ENCODE peak calls at places on chromosomes 4 and X, in four cellular contexts. One of them, this sample, is unnamed.

GRCh38 chr4:141686146-141686775 is 49.9 kb downstream of the IL15 start:
- DNase-seq in IMR-90: peak; percentile 52
- DNase-seq in body of pancreas: no peak
- DNase-seq in thyroid gland: no peak
- DNase-seq in this sample: peak; percentile 19

GRCh38 chr4:23039813-23040212 is 347.1 kb downstream of the GBA3 start:
- DNase-seq in body of pancreas: no peak
- DNase-seq in thyroid gland: no peak
- DNase-seq in IMR-90: no peak
- DNase-seq in this sample: no peak

GRCh38 chr4:26766142-26766541 is 94.5 kb upstream of the STIM2 start:
- DNase-seq in thyroid gland: no peak
- DNase-seq in body of pancreas: peak; percentile 17
- DNase-seq in IMR-90: no peak
- DNase-seq in this sample: no peak

GRCh38 chrX:150357790-150358189 is 5.3 kb upstream of the MAMLD1 start:
- DNase-seq in IMR-90: no peak
- DNase-seq in body of pancreas: no peak
- DNase-seq in thyroid gland: no peak
- DNase-seq in this sample: no peak

GRCh38 chr4:3671571-3672464 is 94.4 kb upstream of the ADRA2C start:
- DNase-seq in thyroid gland: no peak
- DNase-seq in IMR-90: peak; percentile 41
- DNase-seq in body of pancreas: no peak
- DNase-seq in this sample: peak; percentile 11

GRCh38 chrX:141278306-141278705 is 36.0 kb upstream of the SPANXC start:
- DNase-seq in IMR-90: peak; percentile 6
- DNase-seq in body of pancreas: peak; percentile 1
- DNase-seq in thyroid gland: peak; percentile 7
- DNase-seq in this sample: no peak

GRCh38 chrX:150635952-150636351 is 57.2 kb upstream of the MTMR1 start:
- DNase-seq in IMR-90: peak; percentile 84
- DNase-seq in thyroid gland: no peak
- DNase-seq in body of pancreas: no peak
- DNase-seq in this sample: no peak

GRCh38 chr4:53671757-53672156 is 80.5 kb upstream of the LNX1 start:
- DNase-seq in body of pancreas: peak; percentile 80
- DNase-seq in IMR-90: no peak
- DNase-seq in thyroid gland: no peak
- DNase-seq in this sample: no peak

GRCh38 chrX:94662665-94663064 is 988.7 kb downstream of the FAM133A start:
- DNase-seq in thyroid gland: no peak
- DNase-seq in body of pancreas: peak; percentile 4
- DNase-seq in IMR-90: no peak
- DNase-seq in this sample: no peak

GRCh38 chrX:44474410-44474809 is 68.2 kb downstream of the FUNDC1 start:
- DNase-seq in thyroid gland: no peak
- DNase-seq in IMR-90: no peak
- DNase-seq in body of pancreas: no peak
- DNase-seq in this sample: no peak

GRCh38 chrX:42602566-42602965 is 175.4 kb downstream of the PPP1R2C start:
- DNase-seq in thyroid gland: no peak
- DNase-seq in IMR-90: no peak
- DNase-seq in body of pancreas: peak; percentile 1
- DNase-seq in this sample: no peak

GRCh38 chr4:109266891-109267290 is 35.6 kb downstream of the COL25A1 start:
- DNase-seq in thyroid gland: no peak
- DNase-seq in IMR-90: no peak
- DNase-seq in body of pancreas: no peak
- DNase-seq in this sample: no peak

GRCh38 chr4:23946307-23946706 is 56.5 kb upstream of the PPARGC1A start:
- DNase-seq in body of pancreas: no peak
- DNase-seq in thyroid gland: no peak
- DNase-seq in IMR-90: no peak
- DNase-seq in this sample: no peak

GRCh38 chrX:129755779-129756650 is 17.2 kb downstream of the XPNPEP2 start:
- DNase-seq in body of pancreas: no peak
- DNase-seq in IMR-90: no peak
- DNase-seq in thyroid gland: no peak
- DNase-seq in this sample: no peak

GRCh38 chr4:119744580-119744979 is 116.0 kb upstream of the PDE5A start:
- DNase-seq in IMR-90: no peak
- DNase-seq in body of pancreas: no peak
- DNase-seq in thyroid gland: no peak
- DNase-seq in this sample: no peak

GRCh38 chr4:687048-687974 is 1.6 kb downstream of the SLC49A3 start:
- DNase-seq in body of pancreas: peak; percentile 90
- DNase-seq in IMR-90: peak; percentile 77
- DNase-seq in thyroid gland: peak; percentile 56
- DNase-seq in this sample: peak; percentile 84
- TF ChIP-seq POLR2A in body of pancreas: peak; percentile 41
- TF ChIP-seq POLR2A in IMR-90: no peak
- TF ChIP-seq POLR2A in thyroid gland: no peak
- TF ChIP-seq POLR2A in this sample: peak; percentile 48

GRCh38 chr4:139082750-139083532 is 67.4 kb downstream of the NOCT start:
- DNase-seq in thyroid gland: peak; percentile 97
- DNase-seq in IMR-90: peak; percentile 97
- DNase-seq in body of pancreas: peak; percentile 98
- DNase-seq in this sample: peak; percentile 95
- H3K4me1 ChIP-seq in thyroid gland: peaks cover 11% of the 10 kb centered on the region
- H3K4me1 ChIP-seq in IMR-90: no peaks in the 10 kb centered on the region
- H3K4me1 ChIP-seq in body of pancreas: peaks cover 38% of the 10 kb centered on the region
- H3K4me1 ChIP-seq in this sample: peaks cover 5% of the 10 kb centered on the region

DNA sequence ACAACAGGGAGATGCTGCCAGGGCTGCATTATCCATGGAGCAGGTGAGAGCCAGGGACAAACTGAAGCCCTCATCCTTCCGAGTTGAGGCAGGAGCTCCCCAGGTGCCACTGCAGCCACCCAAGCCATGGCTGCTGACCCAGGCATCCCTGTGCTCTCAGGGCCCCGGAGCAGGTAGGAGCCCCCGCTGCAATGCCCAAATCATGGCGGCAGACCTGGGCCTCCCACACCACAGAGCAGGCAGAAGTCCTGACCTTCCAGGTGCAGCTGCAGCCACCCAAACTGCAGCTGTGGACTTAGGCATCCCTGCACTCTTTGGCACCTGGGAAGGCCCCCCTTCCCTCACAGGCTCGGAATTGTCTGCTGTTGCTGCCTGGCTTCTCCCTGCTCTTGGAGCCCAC is 443.6 kb downstream of the ARAP2 start:
- DNase-seq in IMR-90: no peak
- DNase-seq in body of pancreas: no peak
- DNase-seq in thyroid gland: no peak
- DNase-seq in this sample: no peak
- TF ChIP-seq POLR2A in IMR-90: no peak
- TF ChIP-seq POLR2A in body of pancreas: no peak
- TF ChIP-seq POLR2A in thyroid gland: no peak
- TF ChIP-seq POLR2A in this sample: no peak

DNA sequence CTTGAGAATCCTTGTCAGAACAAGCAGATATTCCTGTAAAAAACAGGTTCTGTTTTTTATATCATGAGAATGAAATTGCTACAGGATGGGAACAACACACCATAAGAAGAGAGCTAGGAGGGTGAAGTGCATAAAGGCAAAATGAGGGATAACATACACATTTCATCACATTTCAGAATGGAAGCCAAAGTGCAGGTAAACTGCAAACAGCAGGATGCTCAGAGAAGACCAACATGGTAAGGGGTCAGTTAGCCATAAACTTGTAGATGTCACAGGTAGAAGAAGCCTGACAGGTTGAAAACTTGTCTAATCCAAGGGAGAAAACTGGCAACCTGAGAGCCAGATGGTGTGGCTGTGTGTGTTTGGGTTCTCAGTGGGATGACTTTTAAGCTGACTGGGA is 88.9 kb upstream of the FAT1 start:
- DNase-seq in thyroid gland: no peak
- DNase-seq in IMR-90: no peak
- DNase-seq in body of pancreas: no peak
- DNase-seq in this sample: no peak
- H3K4me1 ChIP-seq in thyroid gland: no peaks in the 10 kb centered on the region
- H3K4me1 ChIP-seq in IMR-90: peaks cover 6% of the 10 kb centered on the region
- H3K4me1 ChIP-seq in body of pancreas: no peaks in the 10 kb centered on the region
- H3K4me1 ChIP-seq in this sample: peaks cover 8% of the 10 kb centered on the region

GRCh38 chr4:174111350-174111888 is 172.0 kb downstream of the FBXO8 start:
- DNase-seq in thyroid gland: no peak
- DNase-seq in body of pancreas: no peak
- DNase-seq in IMR-90: no peak
- DNase-seq in this sample: no peak

GRCh38 chr4:174105202-174105601 is 178.3 kb downstream of the FBXO8 start:
- DNase-seq in IMR-90: no peak
- DNase-seq in thyroid gland: no peak
- DNase-seq in body of pancreas: no peak
- DNase-seq in this sample: no peak

GRCh38 chr4:174107749-174108354 is 175.6 kb downstream of the FBXO8 start:
- DNase-seq in thyroid gland: no peak
- DNase-seq in body of pancreas: no peak
- DNase-seq in IMR-90: no peak
- DNase-seq in this sample: no peak

GRCh38 chr4:174116021-174116420 is 167.4 kb downstream of the FBXO8 start:
- DNase-seq in body of pancreas: no peak
- DNase-seq in IMR-90: no peak
- DNase-seq in thyroid gland: no peak
- DNase-seq in this sample: no peak

DNA sequence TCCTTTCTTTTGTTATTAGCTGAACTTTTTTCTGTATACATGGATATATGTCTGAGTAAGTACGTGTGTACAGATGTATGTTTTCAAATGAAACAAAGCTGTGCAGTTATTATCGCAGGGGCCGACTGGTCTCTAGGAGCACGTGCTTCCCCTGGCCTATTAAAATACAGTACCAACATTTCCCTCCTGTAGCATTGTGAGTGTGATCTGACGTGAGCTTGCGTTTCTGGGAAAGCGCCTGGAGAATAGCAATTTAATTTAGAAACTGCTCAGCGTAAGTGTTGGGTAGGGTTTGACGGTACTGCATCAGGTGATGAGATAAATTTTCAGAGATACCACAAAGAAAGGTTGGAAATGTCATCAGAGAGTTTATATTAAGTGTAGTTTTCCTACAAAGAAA is 173.3 kb downstream of the FBXO8 start:
- DNase-seq in IMR-90: no peak
- DNase-seq in thyroid gland: no peak
- DNase-seq in body of pancreas: no peak
- DNase-seq in this sample: no peak
- TF ChIP-seq POLR2A in IMR-90: no peak
- TF ChIP-seq POLR2A in thyroid gland: no peak
- TF ChIP-seq POLR2A in body of pancreas: no peak
- TF ChIP-seq POLR2A in this sample: no peak

GRCh38 chr4:7051144-7051495 is 7.9 kb downstream of the TADA2B start:
- DNase-seq in IMR-90: no peak
- DNase-seq in thyroid gland: no peak
- DNase-seq in body of pancreas: no peak
- DNase-seq in this sample: no peak

GRCh38 chr4:7049739-7050138 is 6.6 kb downstream of the TADA2B start:
- DNase-seq in body of pancreas: no peak
- DNase-seq in IMR-90: no peak
- DNase-seq in thyroid gland: no peak
- DNase-seq in this sample: no peak

GRCh38 chr4:7051905-7052304 is 8.7 kb downstream of the TADA2B start:
- DNase-seq in thyroid gland: no peak
- DNase-seq in IMR-90: no peak
- DNase-seq in body of pancreas: no peak
- DNase-seq in this sample: no peak

GRCh38 chr4:7049295-7049694 is 6.1 kb downstream of the TADA2B start:
- DNase-seq in IMR-90: no peak
- DNase-seq in body of pancreas: no peak
- DNase-seq in thyroid gland: no peak
- DNase-seq in this sample: no peak

GRCh38 chr4:7050481-7051143 is 7.4 kb downstream of the TADA2B start:
- DNase-seq in body of pancreas: peak; percentile 53
- DNase-seq in thyroid gland: no peak
- DNase-seq in IMR-90: no peak
- DNase-seq in this sample: peak; percentile 49
- H3K4me1 ChIP-seq in body of pancreas: peaks cover 61% of the 10 kb centered on the region
- H3K4me1 ChIP-seq in thyroid gland: peaks cover 20% of the 10 kb centered on the region
- H3K4me1 ChIP-seq in IMR-90: peaks cover 3% of the 10 kb centered on the region
- H3K4me1 ChIP-seq in this sample: no peaks in the 10 kb centered on the region

GRCh38 chrX:47556045-47556623 is 4.9 kb upstream of the ARAF start:
- DNase-seq in thyroid gland: peak; percentile 92
- DNase-seq in IMR-90: peak; percentile 92
- DNase-seq in body of pancreas: peak; percentile 95
- DNase-seq in this sample: peak; percentile 94
- TF ChIP-seq POLR2A in thyroid gland: peak; percentile 23
- TF ChIP-seq POLR2A in IMR-90: no peak
- TF ChIP-seq POLR2A in body of pancreas: peak; percentile 83
- TF ChIP-seq POLR2A in this sample: peak; percentile 70

DNA sequence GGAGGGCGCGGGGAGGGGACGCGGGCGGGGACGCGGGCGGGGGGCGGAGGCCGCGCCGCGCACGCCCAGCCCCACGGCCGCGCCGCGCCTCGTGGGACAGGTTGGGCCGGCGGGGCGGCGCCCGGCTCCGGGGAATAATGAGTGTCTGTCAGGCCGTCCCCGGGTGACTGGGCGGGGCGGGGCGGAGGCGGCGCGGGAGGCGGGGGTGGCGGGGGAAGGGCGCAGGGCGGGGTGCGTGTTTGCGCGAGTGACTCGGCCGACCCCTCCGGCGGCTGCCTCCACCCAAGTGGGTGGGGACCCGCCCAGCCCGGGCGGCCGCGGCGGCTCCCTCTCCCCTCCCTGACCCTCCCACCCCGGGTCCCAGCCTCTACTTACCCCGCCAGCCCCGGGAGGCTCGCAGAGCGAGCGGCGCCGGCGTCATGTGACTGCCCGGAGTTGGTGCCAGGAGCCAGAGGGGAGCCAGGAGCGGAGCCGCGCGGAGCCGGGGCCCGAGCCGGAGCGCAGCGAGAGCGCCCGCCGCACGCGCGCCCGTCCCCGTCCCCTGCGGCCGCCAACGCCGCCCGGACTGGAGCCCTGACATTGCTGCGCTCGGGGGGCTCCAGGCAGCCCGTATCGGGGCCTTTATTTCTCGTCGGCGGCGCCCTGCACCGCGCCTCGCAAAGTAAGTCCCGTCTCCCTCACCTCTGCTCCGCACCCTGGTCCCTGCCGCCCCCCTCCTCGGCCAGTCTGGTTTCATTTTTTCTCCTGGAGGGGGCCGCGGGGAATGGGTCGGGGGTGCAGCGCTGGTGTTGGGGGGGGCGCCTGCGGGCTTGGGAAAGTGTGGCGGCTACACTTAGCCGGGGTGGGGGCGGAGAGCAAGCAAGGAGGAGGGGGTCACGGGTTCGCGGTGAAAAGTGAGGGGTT is at the start of gene KLF3:
- DNase-seq in IMR-90: peak; percentile 82
- DNase-seq in thyroid gland: peak; percentile 95
- DNase-seq in body of pancreas: peak; percentile 96
- DNase-seq in this sample: peak; percentile 94
- H3K4me1 ChIP-seq in IMR-90: peaks cover 5% of the 10 kb centered on the region
- H3K4me1 ChIP-seq in thyroid gland: peaks cover 25% of the 10 kb centered on the region
- H3K4me1 ChIP-seq in body of pancreas: peaks cover 27% of the 10 kb centered on the region
- H3K4me1 ChIP-seq in this sample: no peaks in the 10 kb centered on the region

DNA sequence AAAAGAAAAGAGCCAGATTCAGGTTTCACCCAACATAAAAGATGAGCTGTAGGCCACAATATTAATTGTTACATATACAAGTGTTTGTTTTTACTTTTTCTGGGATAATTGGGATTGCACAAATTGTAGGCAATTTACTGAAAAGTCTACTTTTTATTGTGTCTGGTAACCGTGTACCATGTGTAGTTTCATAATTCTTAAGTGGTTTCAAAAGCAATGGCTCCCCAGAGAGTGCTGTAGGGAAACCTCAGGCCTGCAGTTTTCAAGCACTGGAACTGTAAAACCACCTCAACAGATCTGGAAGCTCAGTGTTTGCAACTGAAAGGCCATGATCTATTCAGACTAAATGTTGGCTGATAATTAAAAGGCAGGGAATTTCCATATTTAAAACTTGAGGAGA is 53.9 kb upstream of the MMAA start:
- DNase-seq in IMR-90: no peak
- DNase-seq in body of pancreas: no peak
- DNase-seq in thyroid gland: no peak
- DNase-seq in this sample: no peak
- TF ChIP-seq POLR2A in IMR-90: no peak
- TF ChIP-seq POLR2A in body of pancreas: no peak
- TF ChIP-seq POLR2A in thyroid gland: no peak
- TF ChIP-seq POLR2A in this sample: no peak

This sample was measured in uterus.